ENCODE peak calls at places on chromosome 21, in five cellular contexts. One of them, this sample, is unnamed.
A peak's percentile ranks its signal among the peaks of the same experiment; 100 is the strongest.

GRCh38 chr21:14480601-14481000 is 65.5 kb downstream of the SAMSN1 start:
- DNase-seq in A549: no peak
- DNase-seq in stomach: no peak
- DNase-seq in tibial nerve: peak; percentile 34
- DNase-seq in transverse colon: peak; percentile 21
- DNase-seq in this sample: no peak

GRCh38 chr21:32312321-32312720 is 13.7 kb downstream of the MRAP start:
- DNase-seq in transverse colon: no peak
- DNase-seq in tibial nerve: no peak
- DNase-seq in stomach: no peak
- DNase-seq in A549: no peak
- DNase-seq in this sample: no peak

GRCh38 chr21:39020751-39021474 is 162.3 kb downstream of the PSMG1 start:
- DNase-seq in stomach: no peak
- DNase-seq in tibial nerve: no peak
- DNase-seq in transverse colon: peak; percentile 39
- DNase-seq in A549: peak; percentile 36
- DNase-seq in this sample: peak; percentile 67

GRCh38 chr21:34801519-34802132 is 132.8 kb downstream of the CLIC6 start:
- DNase-seq in stomach: no peak
- DNase-seq in transverse colon: no peak
- DNase-seq in tibial nerve: no peak
- DNase-seq in A549: peak; percentile 46
- DNase-seq in this sample: no peak

GRCh38 chr21:31299291-31300147 is 44.5 kb downstream of the TIAM1 start:
- DNase-seq in transverse colon: no peak
- DNase-seq in stomach: no peak
- DNase-seq in A549: no peak
- DNase-seq in tibial nerve: no peak
- DNase-seq in this sample: no peak

GRCh38 chr21:31011412-31011811 is 26.9 kb downstream of the KRTAP19-8 start:
- DNase-seq in stomach: no peak
- DNase-seq in A549: no peak
- DNase-seq in tibial nerve: no peak
- DNase-seq in transverse colon: peak; percentile 8
- DNase-seq in this sample: no peak

GRCh38 chr21:30382201-30382600 is 10.1 kb upstream of the KRTAP13-2 start:
- DNase-seq in A549: no peak
- DNase-seq in transverse colon: no peak
- DNase-seq in stomach: no peak
- DNase-seq in tibial nerve: no peak
- DNase-seq in this sample: no peak

GRCh38 chr21:25929859-25930520 is 195.2 kb downstream of the GABPA start:
- DNase-seq in transverse colon: no peak
- DNase-seq in stomach: no peak
- DNase-seq in tibial nerve: no peak
- DNase-seq in A549: no peak
- DNase-seq in this sample: no peak

GRCh38 chr21:39885119-39885848 is 18.0 kb downstream of the PCP4 start:
- DNase-seq in A549: no peak
- DNase-seq in tibial nerve: no peak
- DNase-seq in stomach: no peak
- DNase-seq in transverse colon: peak; percentile 24
- DNase-seq in this sample: no peak

GRCh38 chr21:46613391-46613790 is 8.5 kb upstream of the S100B start:
- DNase-seq in transverse colon: no peak
- DNase-seq in stomach: no peak
- DNase-seq in A549: no peak
- DNase-seq in tibial nerve: no peak
- DNase-seq in this sample: no peak

GRCh38 chr21:43917515-43918384 is 52.7 kb downstream of the AGPAT3 start:
- DNase-seq in stomach: peak; percentile 55
- DNase-seq in tibial nerve: no peak
- DNase-seq in A549: no peak
- DNase-seq in transverse colon: peak; percentile 42
- DNase-seq in this sample: no peak

GRCh38 chr21:39168800-39169199 is 14.5 kb downstream of the PSMG1 start:
- DNase-seq in transverse colon: no peak
- DNase-seq in stomach: no peak
- DNase-seq in tibial nerve: no peak
- DNase-seq in A549: no peak
- DNase-seq in this sample: no peak

GRCh38 chr21:32545948-32546441 is 39.3 kb downstream of the TCP10L start:
- DNase-seq in stomach: no peak
- DNase-seq in tibial nerve: no peak
- DNase-seq in A549: no peak
- DNase-seq in transverse colon: no peak
- DNase-seq in this sample: no peak

GRCh38 chr21:26115899-26116298 is 54.7 kb downstream of the APP start:
- DNase-seq in tibial nerve: no peak
- DNase-seq in A549: peak; percentile 6
- DNase-seq in stomach: no peak
- DNase-seq in transverse colon: no peak
- DNase-seq in this sample: no peak

GRCh38 chr21:34947122-34947534 is 102.0 kb downstream of the RUNX1 start:
- DNase-seq in transverse colon: no peak
- DNase-seq in A549: no peak
- DNase-seq in stomach: no peak
- DNase-seq in tibial nerve: no peak
- DNase-seq in this sample: no peak

GRCh38 chr21:39136711-39137110 is 46.5 kb downstream of the PSMG1 start:
- DNase-seq in transverse colon: no peak
- DNase-seq in tibial nerve: no peak
- DNase-seq in A549: no peak
- DNase-seq in stomach: no peak
- DNase-seq in this sample: no peak

GRCh38 chr21:32322676-32323075 is 24.0 kb downstream of the MRAP start:
- DNase-seq in stomach: no peak
- DNase-seq in transverse colon: no peak
- DNase-seq in tibial nerve: no peak
- DNase-seq in A549: no peak
- DNase-seq in this sample: no peak

GRCh38 chr21:39387461-39388037 is 38.7 kb upstream of the HMGN1 start:
- DNase-seq in transverse colon: peak; percentile 92
- DNase-seq in stomach: peak; percentile 92
- DNase-seq in A549: peak; percentile 88
- DNase-seq in tibial nerve: peak; percentile 77
- DNase-seq in this sample: peak; percentile 95

GRCh38 chr21:31707499-31707898 is 24.4 kb downstream of the SCAF4 start:
- DNase-seq in A549: no peak
- DNase-seq in transverse colon: no peak
- DNase-seq in stomach: no peak
- DNase-seq in tibial nerve: no peak
- DNase-seq in this sample: no peak

GRCh38 chr21:16976132-16976666 is 536.6 kb upstream of the CXADR start:
- DNase-seq in A549: no peak
- DNase-seq in tibial nerve: no peak
- DNase-seq in transverse colon: no peak
- DNase-seq in stomach: no peak
- DNase-seq in this sample: no peak

GRCh38 chr21:35172231-35172630 is 123.1 kb upstream of the RUNX1 start:
- DNase-seq in A549: no peak
- DNase-seq in transverse colon: no peak
- DNase-seq in tibial nerve: no peak
- DNase-seq in stomach: no peak
- DNase-seq in this sample: no peak

GRCh38 chr21:27101533-27101932 is 134.6 kb upstream of the ADAMTS5 start:
- DNase-seq in stomach: no peak
- DNase-seq in A549: no peak
- DNase-seq in tibial nerve: no peak
- DNase-seq in transverse colon: no peak
- DNase-seq in this sample: no peak

GRCh38 chr21:37367301-37367757 is 756 bp downstream of the DYRK1A start:
- DNase-seq in transverse colon: peak; percentile 19
- DNase-seq in tibial nerve: no peak
- DNase-seq in A549: no peak
- DNase-seq in stomach: peak; percentile 27
- DNase-seq in this sample: no peak

GRCh38 chr21:37364722-37365121 is 1.9 kb upstream of the DYRK1A start:
- DNase-seq in tibial nerve: no peak
- DNase-seq in stomach: no peak
- DNase-seq in A549: no peak
- DNase-seq in transverse colon: no peak
- DNase-seq in this sample: no peak

GRCh38 chr21:37367758-37368535 is 1.4 kb downstream of the DYRK1A start:
- DNase-seq in transverse colon: peak; percentile 38
- DNase-seq in tibial nerve: peak; percentile 25
- DNase-seq in A549: no peak
- DNase-seq in stomach: peak; percentile 44
- DNase-seq in this sample: peak; percentile 62

GRCh38 chr21:37365657-37366487 is 701 bp upstream of the DYRK1A start:
- DNase-seq in transverse colon: peak; percentile 76
- DNase-seq in A549: peak; percentile 65
- DNase-seq in tibial nerve: peak; percentile 32
- DNase-seq in stomach: peak; percentile 77
- DNase-seq in this sample: peak; percentile 67

DNA sequence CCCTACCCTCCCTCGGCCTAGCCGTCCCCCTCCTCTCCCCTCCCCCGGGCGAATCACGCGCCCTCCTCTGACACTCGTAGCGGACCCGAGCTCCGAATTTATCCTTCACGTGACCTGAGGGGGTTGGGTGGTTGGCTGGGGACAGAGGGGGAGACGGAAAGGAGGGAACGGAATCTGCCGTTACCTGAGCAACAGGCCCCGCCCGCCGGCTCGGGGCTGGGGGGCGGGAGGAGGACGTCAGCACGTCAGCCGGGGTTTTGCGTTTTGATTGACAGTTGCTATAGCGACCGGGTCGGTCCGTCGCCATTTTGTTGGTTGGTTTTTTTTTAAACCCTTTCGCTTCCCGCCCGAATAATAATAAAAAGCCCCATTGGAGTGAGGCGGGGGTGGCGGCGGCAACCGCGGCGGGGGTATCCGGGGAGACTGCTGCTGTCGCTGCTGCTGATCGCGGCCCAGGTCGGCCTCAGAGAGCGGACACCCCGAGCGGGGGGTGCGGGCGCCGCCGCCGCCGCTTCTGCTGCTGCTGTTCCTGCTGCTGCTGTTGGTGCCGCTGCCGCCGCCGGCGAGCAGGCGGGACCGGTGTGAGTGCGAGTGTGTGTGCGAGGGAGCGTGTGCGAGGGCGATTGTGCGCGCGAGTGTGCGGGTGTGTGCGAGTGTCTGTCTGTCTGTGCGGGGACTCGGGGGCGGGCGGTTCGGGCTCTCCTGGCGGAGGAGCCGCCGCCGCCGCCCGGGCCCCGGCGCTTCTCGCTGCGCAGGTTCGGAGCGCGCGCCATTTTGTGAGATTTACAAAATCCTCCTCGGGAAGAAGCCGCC is at the start of gene DYRK1A:
- DNase-seq in stomach: peak; percentile 97
- DNase-seq in A549: peak; percentile 98
- DNase-seq in transverse colon: peak; percentile 99
- DNase-seq in tibial nerve: peak; percentile 99
- DNase-seq in this sample: peak; percentile 99
- TF ChIP-seq POLR2A in stomach: no peak
- TF ChIP-seq POLR2A in A549: peak; percentile 55
- TF ChIP-seq POLR2A in transverse colon: peak; percentile 92
- TF ChIP-seq POLR2A in tibial nerve: peak; percentile 30
- TF ChIP-seq POLR2A in this sample: peak; percentile 31

DNA sequence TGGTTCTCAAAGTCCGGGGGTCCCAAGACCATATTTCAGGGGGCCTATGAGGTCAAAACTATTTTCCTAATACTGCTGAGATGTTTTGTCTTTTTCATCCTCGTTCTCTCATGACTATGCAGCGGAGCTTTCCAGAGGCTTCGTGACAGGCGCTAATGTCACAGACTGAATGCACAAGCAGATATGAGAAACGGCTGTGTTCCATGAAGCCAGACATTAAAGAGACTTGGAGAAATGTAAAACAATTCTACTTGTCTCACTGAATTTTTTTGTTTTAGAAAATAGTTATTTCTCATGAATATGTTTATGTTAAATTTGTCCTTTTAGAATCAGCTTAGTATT is 10.3 kb downstream of the PIGP start:
- DNase-seq in A549: no peak
- DNase-seq in transverse colon: no peak
- DNase-seq in tibial nerve: no peak
- DNase-seq in stomach: no peak
- DNase-seq in this sample: no peak
- TF ChIP-seq EP300 in A549: no peak
- TF ChIP-seq EP300 in transverse colon: no peak
- TF ChIP-seq EP300 in tibial nerve: no peak
- TF ChIP-seq EP300 in stomach: no peak
- TF ChIP-seq EP300 in this sample: no peak

DNA sequence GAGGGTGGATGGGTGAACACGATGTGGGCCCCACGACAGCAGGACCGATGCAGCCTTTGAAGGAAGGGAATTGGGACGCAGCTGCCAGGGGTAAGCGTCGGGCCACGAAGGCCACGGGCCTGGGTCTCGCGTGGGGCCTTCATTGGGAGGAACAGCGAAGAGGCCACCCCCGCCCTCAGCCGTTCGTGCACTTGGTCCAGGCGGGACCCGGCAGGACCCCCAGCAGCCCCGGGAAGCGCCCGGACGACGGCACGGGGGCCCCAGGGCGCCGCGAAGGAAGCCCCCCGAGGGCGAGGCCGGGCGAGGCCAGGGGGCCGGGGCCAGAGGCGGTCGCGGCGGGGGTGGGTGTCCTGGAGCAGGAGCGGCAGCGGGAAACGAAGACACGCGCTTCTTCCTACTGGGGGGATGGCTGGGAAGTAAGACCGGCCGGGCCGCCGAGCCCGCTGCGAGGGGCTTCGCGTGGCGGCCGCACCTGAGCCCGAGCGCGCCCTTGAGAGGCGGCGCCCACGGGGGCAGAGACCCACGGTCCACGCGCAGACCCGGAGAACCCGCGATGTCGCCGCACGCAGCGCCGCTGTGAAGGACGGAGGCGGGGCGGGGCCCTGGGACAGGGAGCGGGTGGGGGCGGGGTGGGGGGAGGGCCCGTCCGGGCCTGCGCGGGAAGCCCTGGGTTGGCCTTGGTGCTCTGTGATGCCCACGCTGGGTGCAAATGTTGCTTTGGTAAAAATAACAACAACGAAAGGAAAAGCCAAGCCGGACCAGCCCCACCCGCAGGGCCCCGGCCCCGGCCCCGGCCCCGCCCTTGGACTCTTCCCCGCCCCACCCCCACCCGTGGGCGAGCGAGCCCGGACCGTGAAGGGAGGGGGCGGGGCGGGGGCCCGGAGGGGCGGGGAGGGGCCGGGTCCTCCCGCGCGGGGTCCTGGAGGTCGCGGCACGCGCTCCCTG is 56.0 kb upstream of the ADARB1 start:
- DNase-seq in tibial nerve: no peak
- DNase-seq in A549: no peak
- DNase-seq in stomach: no peak
- DNase-seq in transverse colon: peak; percentile 9
- DNase-seq in this sample: peak; percentile 20
- H3K4me3 ChIP-seq in tibial nerve: peak overlapping the region; percentile 39
- H3K4me3 ChIP-seq in A549: peak overlapping the region; percentile 43
- H3K4me3 ChIP-seq in stomach: peak overlapping the region; percentile 47
- H3K4me3 ChIP-seq in transverse colon: peak overlapping the region; percentile 35
- H3K4me3 ChIP-seq in this sample: peak overlapping the region; percentile 34

DNA sequence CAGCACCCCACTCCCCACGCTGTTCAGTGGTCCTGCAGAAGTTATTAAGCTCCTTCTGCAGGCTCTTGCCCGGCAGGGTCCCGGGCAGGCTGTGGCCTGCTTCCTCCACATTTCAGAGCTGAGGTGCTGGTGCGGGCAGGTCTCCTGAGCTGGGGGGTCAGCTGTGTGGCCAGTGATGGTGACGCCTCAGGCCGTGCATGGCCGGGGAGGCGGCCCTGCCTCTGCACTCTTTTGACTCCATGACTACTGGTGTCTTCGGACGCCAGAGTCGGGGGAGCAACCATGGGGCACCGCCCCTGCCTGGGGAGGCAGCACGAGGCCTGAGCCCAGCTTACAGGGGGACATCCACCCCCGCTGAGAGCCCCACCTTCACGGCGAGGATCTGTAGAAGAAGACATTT is 34.8 kb downstream of the UMODL1 start:
- DNase-seq in transverse colon: no peak
- DNase-seq in A549: no peak
- DNase-seq in stomach: no peak
- DNase-seq in tibial nerve: no peak
- DNase-seq in this sample: no peak
- TF ChIP-seq POLR2A in transverse colon: no peak
- TF ChIP-seq POLR2A in A549: no peak
- TF ChIP-seq POLR2A in stomach: no peak
- TF ChIP-seq POLR2A in tibial nerve: no peak
- TF ChIP-seq POLR2A in this sample: no peak

This sample was measured in ovary.